ENCODE peak calls at places on chromosomes 6 and 20, in six cellular contexts. O, F, D, H, Z and V are unnamed samples.

GRCh38 chr6:41021832-41022231 is 17.2 kb downstream of the UNC5CL start:
- DNase-seq in O (no peak), F (no peak), D (no peak), H (peak), Z (no peak), V (no peak)

GRCh38 chr6:22078802-22079545 is 217.9 kb downstream of the PRL start:
- DNase-seq in O (no peak), F (no peak), D (peak), H (no peak), Z (no peak), V (no peak)

GRCh38 chr6:135853227-135853626 is 1.7 kb downstream of the PDE7B start:
- DNase-seq in O (no peak), F (no peak), D (no peak), H (no peak), Z (no peak), V (no peak)

GRCh38 chr6:160252073-160252809 is 6.4 kb downstream of the SLC22A2 start:
- DNase-seq in O (no peak), F (no peak), D (no peak), H (no peak), Z (no peak), V (no peak)

GRCh38 chr6:16432075-16433032 is 194.0 kb downstream of the GMPR start:
- DNase-seq in O (no peak), F (no peak), D (no peak), H (no peak), Z (peak), V (no peak)

GRCh38 chr20:48972816-48973215 is 51.3 kb downstream of the ARFGEF2 start:
- DNase-seq in O (no peak), F (no peak), D (no peak), H (no peak), Z (no peak), V (no peak)

GRCh38 chr6:52595000-52595795 is 18.3 kb upstream of the TRAM2 start:
- DNase-seq in O (no peak), F (peak), D (no peak), H (no peak), Z (no peak), V (no peak)

GRCh38 chr6:156175971-156176421 is 601.2 kb upstream of the ARID1B start:
- DNase-seq in O (no peak), F (no peak), D (peak), H (no peak), Z (no peak), V (no peak)

GRCh38 chr6:158170656-158171081 is 2.5 kb downstream of the GTF2H5 start:
- DNase-seq in O (no peak), F (peak), D (no peak), H (no peak), Z (no peak), V (no peak)